ENCODE peak calls at places on chromosomes 6 and 20, in four cellular contexts. E is H1, P is mesendoderm, K is IMR-90. S is an unnamed sample.

GRCh38 chr6:5490495-5491069 is 229.3 kb downstream of the FARS2 start:
- DNase-seq in E (no peak), P (no peak), K (no peak), S (no peak)

GRCh38 chr6:4313044-4313686 is 177.8 kb upstream of the ECI2 start:
- DNase-seq in E (no peak), P (peak), K (peak), S (peak)

GRCh38 chr20:56503911-56504310 is 20.6 kb upstream of the FAM209A start:
- DNase-seq in E (no peak), P (peak), K (no peak), S (no peak)

GRCh38 chr6:11999245-11999644 is 12.9 kb upstream of the HIVEP1 start:
- DNase-seq in E (no peak), P (no peak), K (peak), S (no peak)

GRCh38 chr20:62907377-62908317 is 18.7 kb downstream of the DIDO1 start:
- DNase-seq in E (no peak), P (peak), K (peak), S (peak)

GRCh38 chr6:14784596-14785360 is 461.1 kb upstream of the JARID2 start:
- DNase-seq in E (peak), P (peak), K (no peak), S (peak)

GRCh38 chr6:83509416-83509815 is 2.9 kb upstream of the PRSS35 start:
- DNase-seq in E (no peak), P (no peak), K (peak), S (no peak)

GRCh38 chr20:44723391-44723790 is 8.2 kb downstream of the CCN5 start:
- DNase-seq in E (no peak), P (no peak), K (no peak), S (no peak)

GRCh38 chr6:22320750-22321149 is 23.9 kb upstream of the PRL start:
- DNase-seq in E (no peak), P (peak), K (peak), S (no peak)

GRCh38 chr20:31717478-31717946 is 5.2 kb downstream of the BCL2L1 start:
- DNase-seq in E (no peak), P (no peak), K (no peak), S (no peak)

GRCh38 chr6:142146828-142147662 is at the start of the genes NMBR and VTA1:
- DNase-seq in E (peak), P (peak), K (peak), S (peak)

GRCh38 chr6:163585932-163586437 is 171.5 kb downstream of the QKI start:
- DNase-seq in E (no peak), P (peak), K (peak), S (no peak)

GRCh38 chr6:93799226-93799625 is 379.9 kb upstream of the EPHA7 start:
- DNase-seq in E (no peak), P (no peak), K (no peak), S (no peak)

GRCh38 chr6:11514672-11515071 is 22.9 kb upstream of the TMEM170B start:
- DNase-seq in E (no peak), P (no peak), K (no peak), S (no peak)

GRCh38 chr20:13611726-13612125 is 27.0 kb downstream of the TASP1 start:
- DNase-seq in E (no peak), P (no peak), K (no peak), S (no peak)

GRCh38 chr6:130307752-130308361 is 58.0 kb upstream of the TMEM200A start:
- DNase-seq in E (no peak), P (no peak), K (peak), S (no peak)

GRCh38 chr20:49287555-49288249 is 9.8 kb upstream of the ZNFX1 start:
- DNase-seq in E (no peak), P (peak), K (peak), S (no peak)

GRCh38 chr20:9068896-9069663 is at the start of gene PLCB4:
- DNase-seq in E (peak), P (peak), K (peak), S (peak)

GRCh38 chr6:88177961-88178464 is 11.9 kb upstream of the CNR1 start:
- DNase-seq in E (no peak), P (peak), K (no peak), S (no peak)

GRCh38 chr20:15616626-15617025 is 956.6 kb downstream of the KIF16B start:
- DNase-seq in E (no peak), P (no peak), K (peak), S (no peak)

GRCh38 chr6:152605342-152605741 is 31.8 kb downstream of the SYNE1 start:
- DNase-seq in E (no peak), P (no peak), K (peak), S (no peak)

GRCh38 chr6:42788671-42789070 is 6.8 kb downstream of the BICRAL start:
- DNase-seq in E (no peak), P (peak), K (no peak), S (no peak)

GRCh38 chr20:42267793-42268381 is 649.7 kb upstream of the CHD6 start:
- DNase-seq in E (no peak), P (no peak), K (no peak), S (no peak)

GRCh38 chr6:133972388-133972787 is 19.4 kb downstream of the TBPL1 start:
- DNase-seq in E (no peak), P (no peak), K (no peak), S (no peak)

GRCh38 chr6:12602951-12603710 is 113.4 kb upstream of the PHACTR1 start:
- DNase-seq in E (no peak), P (peak), K (peak), S (no peak)

GRCh38 chr20:54766483-54766882 is 291.1 kb downstream of the DOK5 start:
- DNase-seq in E (no peak), P (no peak), K (no peak), S (no peak)

GRCh38 chr6:97160280-97160679 is 122.7 kb downstream of the MMS22L start:
- DNase-seq in E (no peak), P (peak), K (peak), S (no peak)

GRCh38 chr6:105137388-105137787 is 42.4 kb downstream of the POPDC3 start:
- DNase-seq in E (no peak), P (no peak), K (no peak), S (no peak)

GRCh38 chr20:38447931-38448675 is 13.0 kb upstream of the SNHG17 start:
- DNase-seq in E (no peak), P (peak), K (no peak), S (no peak)

GRCh38 chr6:29968130-29968529 is 25.8 kb downstream of the HLA-A start:
- DNase-seq in E (no peak), P (no peak), K (peak), S (no peak)

GRCh38 chr6:105618247-105618646 is 215.4 kb upstream of the PREP start:
- DNase-seq in E (no peak), P (no peak), K (no peak), S (no peak)

GRCh38 chr6:214428-214827 is 77.9 kb upstream of the DUSP22 start:
- DNase-seq in E (no peak), P (no peak), K (no peak), S (no peak)

DNA sequence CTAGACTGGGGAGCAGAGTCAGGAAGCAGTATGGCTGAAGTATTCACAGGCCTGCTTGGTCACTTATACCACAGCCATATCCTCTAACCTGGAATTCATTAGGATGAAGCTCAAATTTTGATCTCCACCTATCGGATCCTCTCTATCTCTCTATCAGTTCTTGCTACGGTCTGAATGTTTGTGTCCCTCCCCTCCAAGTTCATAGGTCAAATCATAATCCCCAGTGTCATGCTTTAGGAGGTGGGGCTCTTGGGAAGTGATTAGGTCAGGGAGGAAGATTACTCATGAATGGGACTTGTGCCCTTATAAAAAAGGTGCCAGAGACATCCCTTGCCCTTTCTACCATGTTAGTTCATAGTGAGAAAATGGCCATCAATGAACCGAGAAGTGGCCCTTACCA is 190.8 kb upstream of the MYLIP start:
- DNase-seq in E (no peak), P (no peak), K (no peak), S (no peak)
- H3K56ac ChIP-seq in E (no peak), P (no peak), K (no peak), S (no peak)

DNA sequence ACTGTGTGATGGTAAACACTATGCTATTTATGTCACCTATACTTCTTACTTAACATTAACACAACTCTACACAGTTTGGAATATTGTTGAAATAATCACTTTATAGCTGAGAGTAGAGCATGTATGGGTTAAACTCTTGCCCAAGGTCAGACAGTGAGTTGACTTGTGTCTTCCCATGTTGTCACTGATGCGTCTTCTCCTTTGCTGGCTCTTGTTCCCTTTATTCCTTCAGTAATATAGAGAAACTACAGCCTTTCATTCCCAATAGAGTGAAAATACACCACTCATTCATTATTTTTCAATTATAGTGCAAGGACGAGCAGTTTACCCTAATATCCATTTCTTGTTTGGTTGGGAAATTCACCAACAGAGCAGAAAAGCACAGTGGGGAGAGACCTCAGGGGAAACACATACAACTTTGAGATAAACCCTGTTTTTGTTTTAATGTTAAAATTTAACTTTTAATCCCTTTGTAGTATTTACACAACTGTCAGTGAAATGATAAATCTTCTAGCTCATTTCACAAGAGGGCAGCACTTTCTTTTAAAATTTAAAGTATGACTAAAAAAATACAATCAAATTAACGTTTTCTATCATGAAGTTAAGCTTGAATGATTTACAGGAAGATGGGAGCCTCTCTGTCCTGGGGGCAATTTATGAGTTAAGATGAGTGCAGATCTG is 363.0 kb downstream of the UTRN start:
- DNase-seq in E (no peak), P (no peak), K (no peak), S (no peak)
- H3K56ac ChIP-seq in E (no peak), P (no peak), K (no peak), S (no peak)

DNA sequence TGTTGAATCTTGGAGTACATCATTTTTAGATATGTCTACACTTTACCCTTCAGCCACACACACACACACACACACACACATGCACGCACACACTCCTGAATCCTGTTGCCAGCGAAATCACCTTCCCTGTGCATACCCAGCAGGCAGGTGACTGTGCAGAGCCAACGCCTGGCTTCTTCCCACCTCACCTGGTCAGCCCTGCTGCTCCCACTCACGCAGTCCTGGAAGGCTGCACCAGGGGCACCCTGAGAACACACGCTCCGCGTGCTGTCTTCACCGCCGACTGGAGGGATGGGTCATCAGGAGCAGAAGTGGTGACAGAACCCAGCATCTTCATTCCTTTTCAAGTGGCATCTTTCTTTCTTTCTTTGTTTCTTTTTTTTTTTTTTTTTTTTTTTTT is 94.6 kb downstream of the TBXT start:
- DNase-seq in E (no peak), P (no peak), K (no peak), S (no peak)
- H3K56ac ChIP-seq in E (no peak), P (no peak), K (no peak), S (no peak)

DNA sequence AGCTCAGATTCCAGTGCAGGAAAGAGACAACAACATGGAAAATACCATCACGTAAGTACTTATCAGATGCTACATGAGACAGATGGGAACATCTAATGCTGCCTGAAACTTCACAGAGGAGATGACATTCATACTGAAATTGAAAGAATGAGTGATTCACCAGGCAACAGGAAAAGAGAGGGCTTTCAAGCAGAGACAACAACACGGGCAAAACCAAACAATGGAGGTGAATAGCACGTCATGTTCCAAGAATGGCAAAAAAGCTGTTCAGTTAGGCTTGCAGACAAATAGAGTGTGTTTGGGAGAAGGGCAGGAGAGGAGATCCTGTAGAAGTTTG is 39.3 kb downstream of the GTF2H5 start:
- DNase-seq in E (no peak), P (no peak), K (peak), S (no peak)
- H3K56ac ChIP-seq in E (no peak), P (no peak), K (no peak), S (no peak)

GRCh38 chr6:1518855-1519254 is 90.9 kb upstream of the FOXC1 start:
- DNase-seq in E (no peak), P (no peak), K (no peak), S (no peak)
- H3K56ac ChIP-seq in E (no peak), P (no peak), K (no peak), S (no peak)

GRCh38 chr6:57324538-57324937 is 7.1 kb downstream of the PRIM2 start:
- DNase-seq in E (no peak), P (no peak), K (peak), S (no peak)

GRCh38 chr6:57329933-57330332 is 12.5 kb downstream of the PRIM2 start:
- DNase-seq in E (no peak), P (no peak), K (no peak), S (no peak)

GRCh38 chr6:57327311-57327710 is 9.9 kb downstream of the PRIM2 start:
- DNase-seq in E (no peak), P (no peak), K (no peak), S (no peak)

GRCh38 chr6:57328074-57328473 is 10.6 kb downstream of the PRIM2 start:
- DNase-seq in E (no peak), P (no peak), K (no peak), S (no peak)
- H3K56ac ChIP-seq in E (no peak), P (no peak), K (no peak), S (no peak)

GRCh38 chr20:10656270-10656669 is 17.5 kb downstream of the JAG1 start:
- DNase-seq in E (no peak), P (no peak), K (no peak), S (no peak)
- H3K56ac ChIP-seq in E (no peak), P (no peak), K (no peak), S (no peak)

DNA sequence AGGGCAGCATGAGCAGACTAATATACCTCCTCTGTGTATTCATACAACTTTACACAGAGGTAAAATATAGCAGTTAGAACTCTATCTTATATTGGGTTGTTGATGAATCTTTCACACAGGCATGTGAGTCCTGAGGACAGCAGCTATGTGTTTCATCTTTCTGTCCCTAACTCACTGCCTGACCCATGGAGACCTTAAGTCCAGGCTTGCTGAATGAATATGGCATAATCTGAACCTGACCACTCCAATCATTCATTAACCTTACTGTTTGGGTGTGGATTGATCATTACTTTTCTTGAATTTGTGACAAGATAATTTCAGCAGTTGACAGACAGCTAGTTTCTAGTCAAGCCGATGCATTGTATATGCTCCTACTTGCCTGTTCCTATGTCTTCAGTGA is 27.3 kb upstream of the TSPYL1 start:
- DNase-seq in E (no peak), P (no peak), K (no peak), S (no peak)
- H3K56ac ChIP-seq in E (no peak), P (no peak), K (no peak), S (no peak)